ENCODE peak calls at places on chromosomes 2 and 18, in six cellular contexts. B is GM23248; Q is H9; C is central memory CD4-positive, alpha-beta T cell; W is germinal center; L is fibroblast of lung. S is an unnamed sample.

GRCh38 chr2:128433911-128434550 is 115.4 kb upstream of the HS6ST1 start:
- DNase-seq in B (no peak), Q (no peak), C (no peak), W (no peak), L (no peak), S (no peak)

GRCh38 chr2:47429795-47430194 is 26.8 kb downstream of the MSH2 start:
- DNase-seq in B (peak), Q (no peak), C (no peak), W (no peak), L (peak), S (no peak)

GRCh38 chr2:212646698-212647097 is 108.1 kb upstream of the ERBB4 start:
- DNase-seq in B (peak), Q (no peak), C (no peak), W (no peak), L (peak), S (no peak)

GRCh38 chr2:156434461-156435291 is 1.5 kb upstream of the GPD2 start:
- DNase-seq in B (peak), Q (no peak), C (peak), W (peak), L (no peak), S (no peak)

GRCh38 chr18:77114564-77115391 is 17.8 kb downstream of the MBP start:
- DNase-seq in B (peak), Q (no peak), C (no peak), W (no peak), L (peak), S (no peak)

GRCh38 chr2:10923007-10923372 is 11.3 kb downstream of the KCNF1 start:
- DNase-seq in B (no peak), Q (no peak), C (no peak), W (no peak), L (no peak), S (no peak)

GRCh38 chr2:240959941-240960308 is 38.5 kb upstream of the SNED1 start:
- DNase-seq in B (no peak), Q (peak), C (no peak), W (no peak), L (no peak), S (no peak)

GRCh38 chr2:54808642-54809041 is 85.2 kb downstream of the EML6 start:
- DNase-seq in B (peak), Q (no peak), C (no peak), W (no peak), L (peak), S (no peak)

GRCh38 chr2:206565666-206566065 is 76.6 kb upstream of the FAM237A start:
- DNase-seq in B (no peak), Q (no peak), C (no peak), W (no peak), L (no peak), S (no peak)

GRCh38 chr2:176280156-176280555 is 10.9 kb downstream of the MTX2 start:
- DNase-seq in B (no peak), Q (no peak), C (no peak), W (no peak), L (no peak), S (no peak)

GRCh38 chr2:191026377-191026776 is 12.4 kb upstream of the STAT1 start:
- DNase-seq in B (no peak), Q (no peak), C (no peak), W (no peak), L (no peak), S (no peak)

GRCh38 chr2:10004401-10004800 is 38.9 kb upstream of the KLF11 start:
- DNase-seq in B (no peak), Q (no peak), C (no peak), W (no peak), L (no peak), S (no peak)

GRCh38 chr2:218218409-218219185 is 1.6 kb downstream of the ARPC2 start:
- DNase-seq in B (peak), Q (no peak), C (peak), W (peak), L (no peak), S (no peak)

GRCh38 chr2:69083126-69083733 is 70.3 kb downstream of the ANTXR1 start:
- DNase-seq in B (peak), Q (no peak), C (no peak), W (no peak), L (peak), S (no peak)

GRCh38 chr2:38720613-38721241 is 30.4 kb downstream of the SRSF7 start:
- DNase-seq in B (peak), Q (no peak), C (no peak), W (no peak), L (peak), S (no peak)

GRCh38 chr2:240126731-240127130 is 9.4 kb downstream of the COPS9 start:
- DNase-seq in B (no peak), Q (peak), C (no peak), W (no peak), L (no peak), S (no peak)

GRCh38 chr18:47247833-47248609 is 3.4 kb downstream of the SKOR2 start:
- DNase-seq in B (no peak), Q (peak), C (no peak), W (no peak), L (no peak), S (no peak)

GRCh38 chr2:54579682-54580349 is 123.7 kb downstream of the SPTBN1 start:
- DNase-seq in B (no peak), Q (no peak), C (peak), W (peak), L (no peak), S (no peak)

GRCh38 chr18:10685484-10685883 is 159.7 kb downstream of the NAPG start:
- DNase-seq in B (no peak), Q (no peak), C (no peak), W (no peak), L (no peak), S (no peak)

GRCh38 chr2:216351172-216351925 is 20.9 kb downstream of the MARCHF4 start:
- DNase-seq in B (no peak), Q (no peak), C (no peak), W (no peak), L (peak), S (no peak)

GRCh38 chr2:157265825-157266224 is 8.3 kb downstream of the GALNT5 start:
- DNase-seq in B (no peak), Q (no peak), C (no peak), W (no peak), L (no peak), S (no peak)

GRCh38 chr18:24726727-24727539 is 266.5 kb downstream of the HRH4 start:
- DNase-seq in B (peak), Q (peak), C (peak), W (peak), L (peak), S (peak)

GRCh38 chr2:150663143-150663542 is 175.7 kb upstream of the RND3 start:
- DNase-seq in B (peak), Q (no peak), C (no peak), W (no peak), L (peak), S (no peak)

GRCh38 chr2:28403388-28403956 is 10.8 kb downstream of the FOSL2 start:
- DNase-seq in B (no peak), Q (no peak), C (no peak), W (no peak), L (no peak), S (no peak)

GRCh38 chr18:37483984-37484892 is 81.4 kb downstream of the CELF4 start:
- DNase-seq in B (no peak), Q (peak), C (no peak), W (no peak), L (no peak), S (no peak)

GRCh38 chr18:7812431-7813063 is 245.4 kb downstream of the PTPRM start:
- DNase-seq in B (peak), Q (no peak), C (no peak), W (no peak), L (peak), S (no peak)

GRCh38 chr2:79585701-79586428 is 73.0 kb downstream of the CTNNA2 start:
- DNase-seq in B (peak), Q (no peak), C (no peak), W (no peak), L (no peak), S (no peak)

GRCh38 chr2:149826471-149827125 is 239.0 kb upstream of the MMADHC start:
- DNase-seq in B (peak), Q (no peak), C (no peak), W (no peak), L (peak), S (no peak)

GRCh38 chr2:46815121-46815802 is 100.3 kb downstream of the MCFD2 start:
- DNase-seq in B (no peak), Q (no peak), C (no peak), W (no peak), L (no peak), S (no peak)

GRCh38 chr2:140804682-140805235 is 1326.1 kb downstream of the LRP1B start:
- DNase-seq in B (no peak), Q (no peak), C (no peak), W (no peak), L (no peak), S (no peak)

GRCh38 chr2:69298261-69298660 is 88.8 kb downstream of the GFPT1 start:
- DNase-seq in B (peak), Q (no peak), C (no peak), W (no peak), L (peak), S (no peak)

GRCh38 chr2:199988176-199988575 is 32.8 kb downstream of the MAIP1 start:
- DNase-seq in B (no peak), Q (no peak), C (no peak), W (no peak), L (peak), S (no peak)

GRCh38 chr18:40866013-40866644 is 1088.9 kb upstream of the PIK3C3 start:
- DNase-seq in B (peak), Q (peak), C (no peak), W (no peak), L (no peak), S (no peak)

GRCh38 chr2:99865818-99866676 is 276.3 kb downstream of the AFF3 start:
- DNase-seq in B (peak), Q (no peak), C (no peak), W (no peak), L (peak), S (no peak)